ENCODE peak calls at places on chromosome 6, in six cellular contexts. T is sigmoid colon, N is transverse colon, R is breast epithelium, X is K562, P is spleen. A is an unnamed sample.

GRCh38 chr6:16163535-16164300 is 34.8 kb downstream of the MYLIP start:
- DNase-seq in P (no peak), X (no peak), R (no peak), N (no peak), T (no peak), A (no peak)

GRCh38 chr6:52423971-52424381 is 3.8 kb downstream of the EFHC1 start:
- DNase-seq in N (no peak), X (no peak), T (no peak), P (no peak), R (no peak), A (no peak)

GRCh38 chr6:121435444-121436069 is at the start of gene GJA1:
- DNase-seq in X (no peak), R (peak; percentile 60), P (no peak), T (no peak), N (peak; percentile 12), A (no peak)

GRCh38 chr6:135871878-135872277 is 20.4 kb downstream of the PDE7B start:
- DNase-seq in R (no peak), N (no peak), X (no peak), P (no peak), T (no peak), A (no peak)

GRCh38 chr6:5656226-5656625 is 350.5 kb downstream of the NRN1 start:
- DNase-seq in T (no peak), X (no peak), N (no peak), P (no peak), R (no peak), A (no peak)

GRCh38 chr6:38865521-38866174 is 150.5 kb downstream of the DNAH8 start:
- DNase-seq in P (no peak), X (no peak), T (no peak), R (no peak), N (no peak), A (no peak)

GRCh38 chr6:167240034-167240541 is 51.0 kb upstream of the UNC93A start:
- DNase-seq in X (no peak), T (no peak), N (no peak), P (no peak), R (no peak), A (no peak)

GRCh38 chr6:113733386-113733785 is 123.8 kb upstream of the MARCKS start:
- DNase-seq in T (no peak), R (no peak), P (no peak), X (no peak), N (no peak), A (no peak)

GRCh38 chr6:168574699-168575195 is 133.8 kb downstream of the SMOC2 start:
- DNase-seq in R (peak; percentile 69), X (no peak), N (peak; percentile 64), P (no peak), T (peak; percentile 93), A (peak; percentile 84)

GRCh38 chr6:43247115-43247999 is 4.1 kb downstream of the TTBK1 start:
- DNase-seq in P (peak; percentile 97), R (peak; percentile 36), T (peak; percentile 82), X (peak; percentile 94), N (peak; percentile 83), A (no peak)

GRCh38 chr6:39887692-39888450 is 46.4 kb downstream of the MOCS1 start:
- DNase-seq in N (peak; percentile 38), P (no peak), X (no peak), T (peak; percentile 82), R (no peak), A (no peak)

GRCh38 chr6:112311950-112312547 is 35.1 kb upstream of the RFPL4B start:
- DNase-seq in N (no peak), P (no peak), X (peak; percentile 31), R (no peak), T (no peak), A (no peak)

GRCh38 chr6:112600168-112600567 is 253.0 kb downstream of the RFPL4B start:
- DNase-seq in X (no peak), R (no peak), P (no peak), T (no peak), N (no peak), A (no peak)

GRCh38 chr6:53032853-53033252 is 32.4 kb upstream of the FBXO9 start:
- DNase-seq in T (no peak), X (no peak), R (no peak), P (no peak), N (no peak), A (no peak)

GRCh38 chr6:166860392-166860791 is 96.0 kb downstream of the RNASET2 start:
- DNase-seq in R (no peak), X (no peak), P (no peak), T (no peak), N (no peak), A (no peak)

GRCh38 chr6:135423649-135424128 is 73.9 kb downstream of the AHI1 start:
- DNase-seq in R (no peak), N (no peak), X (peak; percentile 56), P (no peak), T (no peak), A (no peak)

GRCh38 chr6:169933839-169934698 is 182.6 kb downstream of the ERMARD start:
- DNase-seq in P (no peak), T (peak; percentile 77), N (peak; percentile 55), R (peak; percentile 39), X (no peak), A (no peak)
- TF ChIP-seq POLR2AphosphoS5 in P (peak; percentile 51), T (peak; percentile 37), N (peak; percentile 63), R (peak; percentile 35), X (no peak), A (peak; percentile 38)

GRCh38 chr6:2989332-2990178 is 10.1 kb upstream of the NQO2 start:
- DNase-seq in N (peak; percentile 89), X (peak; percentile 79), P (peak; percentile 89), R (peak; percentile 92), T (peak; percentile 95), A (peak; percentile 96)
- TF ChIP-seq POLR2A in N (peak; percentile 42), X (peak; percentile 73), P (no peak), R (peak; percentile 80), T (peak; percentile 76), A (peak; percentile 75)

GRCh38 chr6:148811472-148811871 is 64.6 kb downstream of the UST start:
- DNase-seq in X (no peak), P (no peak), R (no peak), T (no peak), N (no peak), A (no peak)
- H3K4me1 ChIP-seq in X (no peaks in the 10 kb centered on the region), P (no peaks in the 10 kb centered on the region), R (no peaks in the 10 kb centered on the region), T (no peaks in the 10 kb centered on the region), N (no peaks in the 10 kb centered on the region), A (peaks cover 13% of the 10 kb centered on the region)

GRCh38 chr6:139028242-139028657 is 295 bp upstream of the ABRACL start:
- DNase-seq in T (no peak), P (no peak), R (no peak), N (no peak), X (no peak), A (no peak)
- TF ChIP-seq POLR2AphosphoS5 in T (peak; percentile 21), P (no peak), R (no peak), N (no peak), X (no peak), A (no peak)

GRCh38 chr6:33771342-33772113 is 17.4 kb downstream of the LEMD2 start:
- DNase-seq in P (peak; percentile 92), N (peak; percentile 69), T (peak; percentile 89), X (peak; percentile 90), R (peak; percentile 68), A (no peak)
- TF ChIP-seq POLR2A in P (peak; percentile 19), N (no peak), T (no peak), X (no peak), R (no peak), A (peak; percentile 17)

DNA sequence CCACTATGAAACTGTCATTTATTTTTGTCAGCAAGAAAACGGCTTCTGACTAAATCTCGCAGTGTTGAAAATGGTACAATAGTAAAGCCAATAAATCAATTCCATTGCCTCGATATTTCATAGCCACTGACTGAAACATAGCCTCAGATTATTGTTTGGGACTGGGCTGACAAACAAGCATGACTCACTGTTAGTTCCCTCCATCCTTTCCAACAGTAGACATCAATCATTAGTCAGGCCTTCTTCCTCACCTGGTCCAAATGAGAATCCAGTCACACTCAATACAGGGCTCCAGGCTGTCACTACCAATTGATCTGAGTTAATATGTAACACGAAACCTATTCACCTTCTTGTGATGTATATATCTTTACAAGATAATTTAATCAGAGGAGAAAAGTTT is 66.1 kb downstream of the ADGRB3 start:
- DNase-seq in P (no peak), X (no peak), R (no peak), N (no peak), T (no peak), A (no peak)
- H3K4me1 ChIP-seq in P (no peaks in the 10 kb centered on the region), X (no peaks in the 10 kb centered on the region), R (no peaks in the 10 kb centered on the region), N (no peaks in the 10 kb centered on the region), T (no peaks in the 10 kb centered on the region), A (no peaks in the 10 kb centered on the region)

GRCh38 chr6:6859722-6860121 is 248.0 kb upstream of the RREB1 start:
- DNase-seq in X (peak; percentile 40), N (no peak), T (no peak), R (no peak), P (no peak), A (no peak)

GRCh38 chr6:6857528-6857927 is 250.2 kb upstream of the RREB1 start:
- DNase-seq in R (no peak), T (no peak), P (no peak), X (no peak), N (no peak), A (no peak)

GRCh38 chr6:6861346-6861745 is 246.4 kb upstream of the RREB1 start:
- DNase-seq in P (no peak), R (no peak), N (peak; percentile 37), X (no peak), T (no peak), A (no peak)

GRCh38 chr6:6858533-6858982 is 249.2 kb upstream of the RREB1 start:
- DNase-seq in P (no peak), N (no peak), T (no peak), R (no peak), X (peak; percentile 69), A (no peak)

GRCh38 chr6:6856538-6857523 is 250.9 kb upstream of the RREB1 start:
- DNase-seq in N (peak; percentile 79), R (peak; percentile 34), X (no peak), P (peak; percentile 78), T (peak; percentile 76), A (no peak)
- TF ChIP-seq POLR2AphosphoS5 in N (peak; percentile 37), R (no peak), X (no peak), P (peak; percentile 52), T (no peak), A (no peak)

GRCh38 chr6:2245954-2246863 is 804 bp upstream of the GMDS start:
- DNase-seq in X (peak; percentile 68), T (peak; percentile 86), P (peak; percentile 84), R (peak; percentile 86), N (peak; percentile 93), A (peak; percentile 93)
- TF ChIP-seq POLR2A in X (no peak), T (no peak), P (no peak), R (no peak), N (no peak), A (no peak)

A was measured in vagina.